ENCODE peak calls at places on chromosomes 2 and 18, in six cellular contexts. One of them, this sample, is unnamed.

GRCh38 chr2:116142828-116143227 is 1671.7 kb upstream of the DDX18 start:
- DNase-seq in IMR-90: no peak
- DNase-seq in H9: no peak
- DNase-seq in fibroblast of lung: no peak
- DNase-seq in K562: no peak
- DNase-seq in HepG2: no peak
- DNase-seq in this sample: no peak

GRCh38 chr2:21422050-21422449 is 298.3 kb downstream of the TDRD15 start:
- DNase-seq in IMR-90: peak
- DNase-seq in H9: peak
- DNase-seq in fibroblast of lung: peak
- DNase-seq in K562: peak
- DNase-seq in HepG2: peak
- DNase-seq in this sample: peak

GRCh38 chr2:101205521-101205998 is 47.1 kb upstream of the CNOT11 start:
- DNase-seq in IMR-90: peak
- DNase-seq in H9: peak
- DNase-seq in fibroblast of lung: peak
- DNase-seq in K562: peak
- DNase-seq in HepG2: peak
- DNase-seq in this sample: peak

GRCh38 chr2:111176867-111177266 is 56.2 kb downstream of the BCL2L11 start:
- DNase-seq in IMR-90: no peak
- DNase-seq in H9: no peak
- DNase-seq in fibroblast of lung: no peak
- DNase-seq in K562: no peak
- DNase-seq in HepG2: no peak
- DNase-seq in this sample: no peak

GRCh38 chr2:101395545-101396351 is 8.4 kb upstream of the CREG2 start:
- DNase-seq in IMR-90: peak
- DNase-seq in H9: no peak
- DNase-seq in fibroblast of lung: no peak
- DNase-seq in K562: no peak
- DNase-seq in HepG2: no peak
- DNase-seq in this sample: no peak

GRCh38 chr2:196840171-196840570 is 31.0 kb upstream of the C2orf66 start:
- DNase-seq in IMR-90: no peak
- DNase-seq in H9: no peak
- DNase-seq in fibroblast of lung: no peak
- DNase-seq in K562: no peak
- DNase-seq in HepG2: no peak
- DNase-seq in this sample: no peak

GRCh38 chr2:191486584-191487320 is 191.2 kb upstream of the NABP1 start:
- DNase-seq in IMR-90: peak
- DNase-seq in H9: no peak
- DNase-seq in fibroblast of lung: peak
- DNase-seq in K562: no peak
- DNase-seq in HepG2: no peak
- DNase-seq in this sample: peak

GRCh38 chr2:108910541-108911396 is 78.3 kb downstream of the EDAR start:
- DNase-seq in IMR-90: no peak
- DNase-seq in H9: peak
- DNase-seq in fibroblast of lung: no peak
- DNase-seq in K562: no peak
- DNase-seq in HepG2: no peak
- DNase-seq in this sample: no peak

GRCh38 chr2:236862961-236863728 is 222.5 kb upstream of the COPS8 start:
- DNase-seq in IMR-90: peak
- DNase-seq in H9: peak
- DNase-seq in fibroblast of lung: peak
- DNase-seq in K562: no peak
- DNase-seq in HepG2: no peak
- DNase-seq in this sample: no peak

GRCh38 chr2:28751956-28752607 is 452 bp downstream of the PPP1CB start:
- DNase-seq in IMR-90: no peak
- DNase-seq in H9: no peak
- DNase-seq in fibroblast of lung: no peak
- DNase-seq in K562: peak
- DNase-seq in HepG2: no peak
- DNase-seq in this sample: peak

GRCh38 chr2:239081622-239082021 is 233.7 kb downstream of the TWIST2 start:
- DNase-seq in IMR-90: no peak
- DNase-seq in H9: no peak
- DNase-seq in fibroblast of lung: no peak
- DNase-seq in K562: no peak
- DNase-seq in HepG2: no peak
- DNase-seq in this sample: no peak

GRCh38 chr2:182827182-182827879 is 39.1 kb downstream of the FRZB start:
- DNase-seq in IMR-90: peak
- DNase-seq in H9: no peak
- DNase-seq in fibroblast of lung: peak
- DNase-seq in K562: no peak
- DNase-seq in HepG2: no peak
- DNase-seq in this sample: no peak

GRCh38 chr2:169139145-169139544 is 69.8 kb downstream of the DHRS9 start:
- DNase-seq in IMR-90: no peak
- DNase-seq in H9: no peak
- DNase-seq in fibroblast of lung: no peak
- DNase-seq in K562: no peak
- DNase-seq in HepG2: no peak
- DNase-seq in this sample: no peak
- H3K9ac ChIP-seq in IMR-90: no peak
- H3K9ac ChIP-seq in H9: no peak
- H3K9ac ChIP-seq in fibroblast of lung: no peak
- H3K9ac ChIP-seq in K562: no peak
- H3K9ac ChIP-seq in HepG2: no peak
- H3K9ac ChIP-seq in this sample: no peak

GRCh38 chr18:22683786-22684185 is 249.3 kb upstream of the RBBP8 start:
- DNase-seq in IMR-90: no peak
- DNase-seq in H9: no peak
- DNase-seq in fibroblast of lung: no peak
- DNase-seq in K562: no peak
- DNase-seq in HepG2: no peak
- DNase-seq in this sample: no peak

GRCh38 chr18:22681912-22682311 is 251.2 kb upstream of the RBBP8 start:
- DNase-seq in IMR-90: peak
- DNase-seq in H9: no peak
- DNase-seq in fibroblast of lung: no peak
- DNase-seq in K562: no peak
- DNase-seq in HepG2: no peak
- DNase-seq in this sample: no peak

GRCh38 chr18:22684268-22684667 is 248.9 kb upstream of the RBBP8 start:
- DNase-seq in IMR-90: no peak
- DNase-seq in H9: no peak
- DNase-seq in fibroblast of lung: no peak
- DNase-seq in K562: no peak
- DNase-seq in HepG2: no peak
- DNase-seq in this sample: no peak

GRCh38 chr18:22682720-22683119 is 250.4 kb upstream of the RBBP8 start:
- DNase-seq in IMR-90: no peak
- DNase-seq in H9: no peak
- DNase-seq in fibroblast of lung: no peak
- DNase-seq in K562: no peak
- DNase-seq in HepG2: no peak
- DNase-seq in this sample: no peak

DNA sequence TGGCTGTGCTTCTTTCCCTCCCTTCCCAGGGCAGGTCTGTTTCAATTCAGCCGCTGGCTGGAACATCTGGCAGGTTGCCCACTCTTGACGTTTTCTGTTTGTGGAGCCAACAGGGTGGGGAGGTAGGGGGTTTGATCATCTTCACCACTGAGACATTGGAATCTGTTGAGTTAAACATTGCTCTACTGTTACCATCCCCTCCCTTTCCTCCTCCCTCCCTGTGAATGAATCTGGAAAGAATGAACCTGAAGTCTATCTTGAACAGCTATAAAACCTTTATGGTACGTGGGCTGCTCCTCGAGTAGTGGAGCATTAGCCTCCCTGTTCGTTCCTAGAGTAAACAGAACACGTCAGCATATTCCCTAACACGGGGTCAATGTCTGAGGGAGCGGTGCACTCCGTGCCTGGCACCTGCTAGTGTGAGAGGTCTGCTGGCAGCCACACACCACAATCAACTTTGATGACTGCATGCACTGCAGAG is 249.9 kb upstream of the RBBP8 start:
- DNase-seq in IMR-90: peak
- DNase-seq in H9: no peak
- DNase-seq in fibroblast of lung: peak
- DNase-seq in K562: peak
- DNase-seq in HepG2: peak
- DNase-seq in this sample: peak
- H3K9ac ChIP-seq in IMR-90: no peak
- H3K9ac ChIP-seq in H9: no peak
- H3K9ac ChIP-seq in fibroblast of lung: no peak
- H3K9ac ChIP-seq in K562: no peak
- H3K9ac ChIP-seq in HepG2: no peak
- H3K9ac ChIP-seq in this sample: no peak

GRCh38 chr2:69300650-69301049 is 86.4 kb downstream of the GFPT1 start:
- DNase-seq in IMR-90: no peak
- DNase-seq in H9: no peak
- DNase-seq in fibroblast of lung: no peak
- DNase-seq in K562: no peak
- DNase-seq in HepG2: no peak
- DNase-seq in this sample: no peak

GRCh38 chr2:69298261-69298660 is 88.8 kb downstream of the GFPT1 start:
- DNase-seq in IMR-90: peak
- DNase-seq in H9: no peak
- DNase-seq in fibroblast of lung: peak
- DNase-seq in K562: no peak
- DNase-seq in HepG2: peak
- DNase-seq in this sample: no peak

GRCh38 chr2:69299772-69300516 is 87.1 kb downstream of the GFPT1 start:
- DNase-seq in IMR-90: no peak
- DNase-seq in H9: no peak
- DNase-seq in fibroblast of lung: no peak
- DNase-seq in K562: no peak
- DNase-seq in HepG2: no peak
- DNase-seq in this sample: no peak

GRCh38 chr2:69297216-69297615 is 89.8 kb downstream of the GFPT1 start:
- DNase-seq in IMR-90: no peak
- DNase-seq in H9: no peak
- DNase-seq in fibroblast of lung: no peak
- DNase-seq in K562: no peak
- DNase-seq in HepG2: no peak
- DNase-seq in this sample: no peak

DNA sequence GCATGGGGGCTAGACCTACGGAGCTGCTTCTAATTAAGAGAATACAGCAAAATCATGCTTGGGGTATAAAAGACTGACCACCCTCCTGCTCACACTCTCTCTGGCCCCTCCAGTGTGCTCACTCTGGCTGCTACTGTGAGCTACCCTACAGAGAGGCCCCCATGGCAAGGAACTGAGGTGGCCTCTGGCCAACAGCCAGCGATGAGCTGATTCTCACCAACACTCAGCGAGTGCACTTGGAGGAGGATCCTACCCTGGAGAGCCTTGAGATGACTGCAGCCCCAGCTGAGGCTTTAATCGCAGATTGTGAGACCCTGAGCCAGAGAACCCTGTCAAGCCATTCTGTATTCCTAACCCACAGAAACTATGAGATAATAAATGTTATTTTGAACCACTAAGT is 88.2 kb downstream of the GFPT1 start:
- DNase-seq in IMR-90: peak
- DNase-seq in H9: no peak
- DNase-seq in fibroblast of lung: peak
- DNase-seq in K562: no peak
- DNase-seq in HepG2: no peak
- DNase-seq in this sample: no peak
- H3K9ac ChIP-seq in IMR-90: peak
- H3K9ac ChIP-seq in H9: no peak
- H3K9ac ChIP-seq in fibroblast of lung: no peak
- H3K9ac ChIP-seq in K562: no peak
- H3K9ac ChIP-seq in HepG2: no peak
- H3K9ac ChIP-seq in this sample: no peak

DNA sequence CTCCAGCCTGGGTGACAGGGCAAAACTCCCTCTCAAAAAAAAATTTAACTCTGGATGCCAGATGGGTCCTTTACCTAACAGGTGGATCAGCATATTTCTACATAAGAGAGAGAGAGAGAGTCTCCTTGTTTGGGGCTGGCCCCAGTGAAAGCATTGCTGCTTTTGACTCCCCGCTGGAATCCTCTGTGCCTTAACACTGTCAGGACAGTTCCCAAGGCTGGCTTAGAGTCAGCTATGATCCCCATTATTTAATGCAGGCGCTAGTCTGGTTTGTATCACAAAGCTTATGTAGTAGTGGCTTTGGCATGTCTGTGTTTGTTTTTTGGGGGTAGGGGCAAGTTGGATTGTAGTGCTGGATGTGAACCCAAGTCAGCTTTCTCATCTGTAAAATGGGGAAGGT is 9.4 kb downstream of the INPP4A start:
- DNase-seq in IMR-90: no peak
- DNase-seq in H9: no peak
- DNase-seq in fibroblast of lung: no peak
- DNase-seq in K562: no peak
- DNase-seq in HepG2: no peak
- DNase-seq in this sample: no peak
- H3K9ac ChIP-seq in IMR-90: no peak
- H3K9ac ChIP-seq in H9: no peak
- H3K9ac ChIP-seq in fibroblast of lung: no peak
- H3K9ac ChIP-seq in K562: peak
- H3K9ac ChIP-seq in HepG2: no peak
- H3K9ac ChIP-seq in this sample: no peak

DNA sequence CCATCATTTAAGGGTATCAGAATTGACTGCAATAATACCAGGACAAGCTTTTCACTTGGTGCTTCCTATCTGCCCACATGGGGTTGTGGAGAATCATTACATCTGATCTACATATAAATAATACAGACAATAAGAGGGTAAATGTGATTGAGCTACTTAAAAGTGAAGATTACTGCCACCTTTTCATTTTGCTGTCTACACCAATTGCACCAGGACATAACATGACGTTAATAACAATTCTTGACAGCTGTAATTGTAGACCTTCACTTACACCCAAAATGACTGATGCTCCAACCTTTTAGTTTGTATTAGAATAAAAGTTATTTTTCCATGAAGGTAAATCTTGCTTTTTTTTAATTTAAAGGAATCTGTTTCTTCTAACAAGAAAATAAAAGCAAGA is 36.5 kb upstream of the TTN start:
- DNase-seq in IMR-90: no peak
- DNase-seq in H9: no peak
- DNase-seq in fibroblast of lung: no peak
- DNase-seq in K562: no peak
- DNase-seq in HepG2: no peak
- DNase-seq in this sample: no peak
- H3K9ac ChIP-seq in IMR-90: no peak
- H3K9ac ChIP-seq in H9: no peak
- H3K9ac ChIP-seq in fibroblast of lung: no peak
- H3K9ac ChIP-seq in K562: no peak
- H3K9ac ChIP-seq in HepG2: no peak
- H3K9ac ChIP-seq in this sample: no peak

DNA sequence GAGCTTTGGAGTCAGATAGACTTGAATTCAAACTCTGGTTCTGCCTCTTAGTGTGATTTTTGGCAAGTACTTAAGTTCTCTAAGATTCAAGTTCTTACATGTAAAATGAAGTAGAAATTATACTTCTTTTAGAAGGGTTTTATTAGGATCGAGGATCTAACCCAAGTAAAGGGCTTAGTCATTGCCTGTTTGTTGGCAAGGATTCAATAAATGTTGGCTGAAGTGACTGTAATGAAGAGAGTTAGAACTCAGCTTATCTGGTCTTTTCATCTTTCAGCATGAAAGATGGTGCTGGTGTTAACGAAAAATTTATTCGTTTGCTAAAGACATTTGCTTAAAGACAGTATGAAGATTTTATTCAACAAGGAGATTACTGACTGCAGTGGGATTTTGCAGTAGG is 315.9 kb upstream of the THUMPD2 start:
- DNase-seq in IMR-90: peak
- DNase-seq in H9: no peak
- DNase-seq in fibroblast of lung: peak
- DNase-seq in K562: no peak
- DNase-seq in HepG2: no peak
- DNase-seq in this sample: no peak
- H3K9ac ChIP-seq in IMR-90: peak
- H3K9ac ChIP-seq in H9: no peak
- H3K9ac ChIP-seq in fibroblast of lung: no peak
- H3K9ac ChIP-seq in K562: no peak
- H3K9ac ChIP-seq in HepG2: no peak
- H3K9ac ChIP-seq in this sample: no peak